ENCODE peak calls at places on chromosomes 13 and 19, in eight cellular contexts. G is fibroblast of lung, X is fibroblast of villous mesenchyme, K is natural killer cell, Q is cardiac muscle cell, W is astrocyte of the cerebellum, F is mesothelial cell of epicardium, U is left lung. Z is an unnamed sample.

GRCh38 chr19:1495051-1495798 is 4.2 kb downstream of the REEP6 start:
- DNase-seq in F (no peak), G (no peak), U (no peak), W (no peak), X (no peak), K (no peak), Q (no peak), Z (peak; percentile 44)

GRCh38 chr13:113742000-113742441 is 17.0 kb upstream of the TMEM255B start:
- DNase-seq in K (no peak), Q (peak; percentile 50), G (peak; percentile 22), U (peak; percentile 85), W (no peak), F (peak; percentile 17), X (peak; percentile 71), Z (peak; percentile 73)

GRCh38 chr19:55179570-55180484 is at the start of gene SYT5:
- DNase-seq in K (peak; percentile 69), U (no peak), X (peak; percentile 24), G (no peak), Q (peak; percentile 42), F (peak; percentile 66), W (no peak), Z (no peak)

GRCh38 chr13:23609414-23610186 is 39.4 kb downstream of the TNFRSF19 start:
- DNase-seq in G (peak; percentile 77), F (no peak), W (peak; percentile 65), Q (peak; percentile 67), U (no peak), X (peak; percentile 81), K (no peak), Z (no peak)

GRCh38 chr19:55165952-55166529 is 372 bp downstream of the DNAAF3 start:
- DNase-seq in U (peak; percentile 76), F (no peak), W (peak; percentile 32), G (peak; percentile 51), X (peak; percentile 65), K (no peak), Q (peak; percentile 83), Z (no peak)

GRCh38 chr13:30908416-30908980 is 2.4 kb downstream of the MEDAG start:
- DNase-seq in K (no peak), X (peak; percentile 51), U (no peak), Q (peak; percentile 92), G (peak; percentile 82), W (no peak), F (no peak), Z (no peak)

GRCh38 chr13:72504026-72504925 is 223.2 kb downstream of the MZT1 start:
- DNase-seq in W (peak; percentile 38), U (no peak), X (no peak), Q (no peak), G (peak; percentile 85), F (no peak), K (no peak), Z (no peak)

GRCh38 chr13:99926014-99926731 is 45.4 kb downstream of the ZIC5 start:
- DNase-seq in X (peak; percentile 3), W (no peak), F (no peak), Q (no peak), U (no peak), G (peak; percentile 34), K (no peak), Z (no peak)

GRCh38 chr13:76820759-76821158 is 65.4 kb downstream of the KCTD12 start:
- DNase-seq in F (no peak), X (peak; percentile 39), G (no peak), U (no peak), Q (peak; percentile 59), K (no peak), W (no peak), Z (no peak)

DNA sequence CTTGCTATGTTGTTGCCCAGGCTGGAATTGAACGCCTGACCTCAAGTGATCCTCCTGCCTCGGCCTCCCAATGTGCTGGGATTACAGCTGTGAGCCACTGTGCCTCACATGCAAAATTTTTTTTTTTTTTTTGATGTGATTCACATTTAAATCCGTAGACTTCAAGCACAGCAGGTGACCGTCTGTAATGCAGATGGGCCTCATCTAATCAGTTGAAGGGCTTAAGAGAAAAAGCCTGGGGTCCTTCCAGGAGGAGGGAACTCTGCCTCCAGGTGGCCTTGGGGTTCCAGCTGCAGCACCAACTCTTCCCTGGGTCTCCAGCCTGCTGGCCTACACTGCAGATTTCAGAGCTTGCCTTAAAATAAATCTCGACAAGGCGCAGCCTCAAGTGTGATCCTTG is 43.6 kb downstream of the GADD45B start:
- DNase-seq in X (no peak), U (peak; percentile 12), Q (no peak), W (no peak), F (no peak), K (no peak), G (no peak), Z (no peak)
- TF ChIP-seq CTCF in X (no peak), U (no peak), Q (no peak), W (no peak), F (no peak), K (no peak), G (no peak), Z (no peak)

DNA sequence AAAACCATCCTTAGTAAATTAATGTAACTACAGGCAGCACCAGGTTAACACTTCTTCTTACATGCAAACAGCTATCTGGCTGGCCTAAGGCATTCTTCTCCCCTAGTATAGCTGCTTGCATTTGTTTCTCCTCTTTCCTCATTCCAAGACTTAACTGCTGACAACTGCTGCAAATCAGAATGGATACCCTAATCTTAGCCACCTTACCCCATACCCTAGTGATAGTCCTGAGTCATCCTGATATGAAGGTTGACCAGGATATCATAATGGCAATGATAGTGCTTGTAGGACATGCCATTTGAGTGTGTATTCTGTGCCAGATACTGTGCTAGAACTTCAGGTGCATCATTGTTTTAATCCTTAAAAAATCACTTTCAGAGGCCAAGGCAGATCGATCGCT is 138.2 kb upstream of the MAB21L1 start:
- DNase-seq in W (no peak), K (no peak), X (no peak), G (no peak), U (no peak), Q (no peak), F (no peak), Z (no peak)
- TF ChIP-seq CTCF in W (no peak), K (no peak), X (no peak), G (no peak), U (no peak), Q (no peak), F (no peak), Z (no peak)

DNA sequence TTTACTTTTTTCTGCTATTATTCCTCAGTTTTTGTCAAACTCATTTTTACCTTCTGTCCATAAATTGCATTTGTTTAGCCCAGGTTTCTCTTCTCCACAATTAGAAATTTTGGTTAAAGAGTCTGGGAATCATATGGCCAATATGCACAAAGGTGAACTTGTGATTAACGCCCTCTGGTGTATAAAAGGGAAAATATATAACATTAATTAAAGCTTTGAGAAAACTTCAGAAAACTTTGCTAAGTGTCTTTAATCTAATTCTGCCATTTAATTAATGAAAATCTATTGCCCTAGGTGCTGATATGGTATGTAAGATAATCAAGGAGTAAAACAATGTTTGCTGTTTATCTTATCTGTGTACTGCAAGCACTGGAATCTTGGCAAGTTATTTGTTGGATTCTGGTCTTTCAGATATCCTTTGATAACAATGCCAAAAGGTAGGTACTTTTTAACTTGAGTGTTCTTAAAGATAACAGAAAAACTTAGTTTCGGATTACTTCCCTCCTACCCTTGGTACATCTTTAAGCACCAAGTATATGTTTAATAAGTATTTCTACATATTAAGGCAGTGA is 402.6 kb downstream of the SUCLA2 start:
- DNase-seq in U (no peak), X (peak; percentile 19), G (peak; percentile 12), Q (peak; percentile 22), F (no peak), K (no peak), W (no peak), Z (no peak)
- TF ChIP-seq CTCF in U (no peak), X (peak; percentile 18), G (peak; percentile 23), Q (peak; percentile 30), F (no peak), K (no peak), W (peak; percentile 22), Z (peak; percentile 45)

DNA sequence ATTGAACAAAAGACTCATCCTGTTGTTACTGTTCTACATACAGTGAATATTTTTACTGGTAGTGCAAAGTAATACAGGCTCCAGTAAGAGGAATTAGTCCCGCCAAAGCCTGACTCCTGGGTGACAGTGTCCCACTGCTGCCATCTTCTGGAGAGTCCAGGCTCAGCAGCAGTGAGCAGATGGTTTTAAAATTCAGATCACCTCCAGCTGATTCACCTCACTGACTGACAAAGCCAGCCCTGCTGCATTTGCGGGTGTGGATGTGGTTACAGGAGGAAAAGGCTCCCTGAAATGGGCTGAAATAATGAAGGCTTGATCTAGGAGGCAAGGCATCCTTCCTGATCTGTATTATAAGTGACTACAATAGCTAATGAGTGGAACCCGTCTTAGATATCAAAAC is 18.3 kb downstream of the PABPC3 start:
- DNase-seq in F (peak; percentile 40), W (peak; percentile 63), Q (peak; percentile 82), X (peak; percentile 68), G (peak; percentile 58), U (no peak), K (peak; percentile 25), Z (no peak)
- TF ChIP-seq CTCF in F (peak; percentile 58), W (peak; percentile 93), Q (peak; percentile 90), X (peak; percentile 89), G (peak; percentile 84), U (peak; percentile 71), K (peak; percentile 68), Z (peak; percentile 80)

DNA sequence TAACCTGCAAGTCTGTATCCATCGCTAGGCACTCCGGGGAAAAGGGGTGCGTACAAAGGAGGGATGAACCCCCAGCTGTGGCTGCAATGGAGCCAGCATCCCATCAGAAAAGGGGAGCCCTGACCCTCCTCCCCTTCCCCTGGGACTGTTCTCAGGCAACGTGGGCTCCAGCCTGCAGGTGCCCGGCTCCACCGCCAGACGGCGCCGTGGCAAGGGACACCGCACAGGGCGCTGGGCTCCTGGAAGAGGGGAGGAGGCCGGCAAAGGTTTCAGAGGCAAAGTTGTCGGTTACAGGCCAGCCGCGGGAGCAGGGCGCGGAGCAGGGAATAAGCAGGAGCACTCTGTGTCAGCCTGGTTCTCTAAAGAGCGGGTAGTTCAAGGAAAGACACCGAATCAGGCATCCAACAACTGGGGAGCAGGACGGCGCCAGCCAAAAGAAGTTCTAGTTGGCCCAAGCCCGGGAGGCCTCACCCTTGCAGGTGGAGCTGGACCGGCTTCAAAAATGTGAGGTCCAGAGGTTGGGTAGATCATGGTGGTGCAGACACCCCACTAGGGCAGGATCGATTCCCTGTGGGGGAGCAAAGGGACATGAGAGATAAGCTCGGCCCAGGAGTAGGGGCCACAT is 53.0 kb upstream of the ATP12A start:
- DNase-seq in F (peak; percentile 46), K (no peak), W (no peak), Q (peak; percentile 22), X (no peak), G (no peak), U (no peak), Z (peak; percentile 31)
- TF ChIP-seq CTCF in F (peak; percentile 91), K (no peak), W (peak; percentile 81), Q (peak; percentile 64), X (peak; percentile 67), G (peak; percentile 32), U (peak; percentile 14), Z (no peak)

DNA sequence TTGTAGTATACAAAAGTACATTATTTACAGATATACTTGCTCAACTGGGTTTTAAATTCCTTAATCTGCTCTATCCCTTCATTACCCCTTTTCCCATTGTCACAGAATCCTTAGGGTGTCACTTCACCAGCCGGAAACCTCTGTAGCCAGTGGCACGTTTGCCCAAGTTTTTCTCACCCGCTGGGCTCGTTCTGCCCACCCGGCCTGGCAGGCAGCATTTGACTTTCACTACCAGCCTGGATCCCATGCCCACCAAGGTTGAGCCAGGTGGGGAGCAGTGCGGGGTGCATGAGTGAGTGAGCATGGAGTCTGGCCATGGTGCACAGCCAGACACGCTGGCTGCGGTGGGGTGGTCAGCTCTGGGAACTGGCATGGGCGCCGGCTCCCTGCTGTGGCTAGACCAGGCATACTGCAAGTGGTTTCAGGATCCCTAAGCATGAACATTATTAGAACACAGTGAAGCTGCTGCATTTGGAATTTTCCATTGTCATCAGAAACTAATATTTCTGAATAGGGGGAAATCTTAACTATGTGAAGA is 98.3 kb downstream of the NALCN start:
- DNase-seq in Q (no peak), G (no peak), K (no peak), U (peak; percentile 43), F (no peak), W (no peak), X (no peak), Z (no peak)
- TF ChIP-seq CTCF in Q (no peak), G (no peak), K (no peak), U (no peak), F (no peak), W (no peak), X (no peak), Z (no peak)